ENCODE peak calls at places on chromosomes 6 and 20, in ten cellular contexts. R, N, L, I, Q, A, D, P, F and J are unnamed samples.

GRCh38 chr20:57662313-57663240 is 42.4 kb upstream of the ZBP1 start:
- DNase-seq in D (peak; percentile 12), R (no peak), I (no peak), Q (peak; percentile 38), N (no peak), A (no peak), P (peak; percentile 63), F (peak; percentile 64), L (no peak), J (no peak)

GRCh38 chr6:139290787-139291294 is 957 bp downstream of the TXLNB start:
- DNase-seq in F (no peak), D (no peak), A (no peak), I (no peak), R (no peak), N (peak; percentile 67), P (no peak), L (peak; percentile 21), Q (no peak), J (peak; percentile 71)

GRCh38 chr20:12698817-12699216 is 310.0 kb upstream of the SPTLC3 start:
- DNase-seq in N (no peak), F (no peak), L (no peak), A (no peak), D (no peak), R (no peak), I (no peak), Q (no peak), P (no peak), J (no peak)

GRCh38 chr6:147974376-147974775 is 368.3 kb upstream of the SASH1 start:
- DNase-seq in D (no peak), A (peak; percentile 9), Q (no peak), N (no peak), L (peak; percentile 38), R (no peak), I (no peak), P (no peak), F (no peak), J (peak; percentile 76)

GRCh38 chr6:44029489-44030185 is 97.6 kb downstream of the MRPL14 start:
- DNase-seq in P (peak; percentile 14), I (no peak), D (no peak), A (no peak), L (no peak), F (peak; percentile 47), R (no peak), Q (no peak), N (peak; percentile 70), J (no peak)

GRCh38 chr6:16760536-16761468 is at the start of gene ATXN1:
- DNase-seq in N (no peak), I (peak; percentile 80), A (peak; percentile 61), D (peak; percentile 68), L (no peak), R (peak; percentile 77), Q (peak; percentile 54), F (peak; percentile 81), P (no peak), J (no peak)

GRCh38 chr6:158068156-158068892 is 86.7 kb downstream of the SYNJ2 start:
- DNase-seq in Q (no peak), P (peak; percentile 58), A (no peak), R (no peak), L (no peak), D (no peak), N (no peak), F (no peak), I (no peak), J (no peak)

GRCh38 chr6:148273962-148274752 is 68.5 kb upstream of the SASH1 start:
- DNase-seq in D (no peak), F (no peak), A (no peak), L (no peak), Q (no peak), N (no peak), I (no peak), R (no peak), P (no peak), J (no peak)

GRCh38 chr6:43963203-43963602 is 164.0 kb downstream of the MRPL14 start:
- DNase-seq in A (peak; percentile 44), L (no peak), N (no peak), R (no peak), P (no peak), F (no peak), D (no peak), Q (peak; percentile 19), I (no peak), J (no peak)

GRCh38 chr20:25479638-25480037 is 72.2 kb downstream of the GINS1 start:
- DNase-seq in L (no peak), A (no peak), N (no peak), R (no peak), P (peak; percentile 63), D (no peak), F (no peak), Q (no peak), I (no peak), J (no peak)

GRCh38 chr20:35264755-35265154 is 13.2 kb downstream of the MMP24OS start:
- DNase-seq in D (no peak), L (no peak), F (no peak), P (no peak), Q (peak; percentile 87), I (peak; percentile 63), A (peak; percentile 88), N (no peak), R (no peak), J (peak; percentile 33)

GRCh38 chr6:85168146-85168545 is 281.7 kb upstream of the NT5E start:
- DNase-seq in Q (no peak), R (no peak), N (no peak), L (no peak), I (no peak), P (no peak), D (no peak), F (no peak), A (no peak), J (no peak)

GRCh38 chr6:136744889-136745288 is 47.4 kb downstream of the MAP3K5 start:
- DNase-seq in N (no peak), A (no peak), Q (no peak), L (no peak), I (no peak), R (no peak), F (no peak), P (no peak), D (no peak), J (no peak)
- H3K4me1 ChIP-seq in N (no peaks in the 10 kb centered on the region), A (no peaks in the 10 kb centered on the region), Q (no peaks in the 10 kb centered on the region), L (no peaks in the 10 kb centered on the region), I (no peaks in the 10 kb centered on the region), R (peaks cover 5% of the 10 kb centered on the region), F (peaks cover 7% of the 10 kb centered on the region), P (peaks cover 6% of the 10 kb centered on the region), D (no peaks in the 10 kb centered on the region), J (no peaks in the 10 kb centered on the region)

GRCh38 chr6:13331516-13332348 is 3.4 kb upstream of the TBC1D7 start:
- DNase-seq in Q (no peak), F (no peak), D (no peak), A (peak; percentile 16), P (no peak), I (peak; percentile 47), R (no peak), N (peak; percentile 56), L (peak; percentile 74), J (no peak)

GRCh38 chr6:13327691-13328075 is 654 bp downstream of the TBC1D7 start:
- DNase-seq in A (no peak), D (no peak), I (no peak), Q (no peak), P (no peak), R (peak; percentile 49), F (no peak), L (no peak), N (no peak), J (no peak)

GRCh38 chr6:13332349-13332706 is 4.0 kb upstream of the TBC1D7 start:
- DNase-seq in L (no peak), A (no peak), Q (no peak), I (no peak), N (no peak), P (no peak), D (no peak), R (no peak), F (no peak), J (no peak)

GRCh38 chr6:13328875-13329183 is 492 bp upstream of the TBC1D7 start:
- DNase-seq in Q (no peak), F (no peak), D (no peak), I (no peak), N (no peak), R (no peak), L (no peak), P (no peak), A (no peak), J (no peak)

GRCh38 chr6:13328076-13328874 is at the start of gene TBC1D7:
- DNase-seq in D (peak; percentile 93), A (peak; percentile 91), I (peak; percentile 95), Q (peak; percentile 95), L (peak; percentile 80), N (peak; percentile 92), R (peak; percentile 94), F (peak; percentile 96), P (peak; percentile 97), J (peak; percentile 78)
- TF ChIP-seq CTCF in D (no peak), A (no peak), I (peak; percentile 16), Q (peak; percentile 33), L (no peak), N (peak; percentile 20), R (peak; percentile 17), F (no peak), P (peak; percentile 11), J (peak; percentile 19)

GRCh38 chr6:2669067-2669710 is 81.5 kb downstream of the MYLK4 start:
- DNase-seq in D (no peak), Q (no peak), F (no peak), N (no peak), L (no peak), A (no peak), R (no peak), P (no peak), I (no peak), J (peak; percentile 30)

GRCh38 chr6:2677080-2677593 is 73.6 kb downstream of the MYLK4 start:
- DNase-seq in F (no peak), I (no peak), N (no peak), R (no peak), A (no peak), Q (no peak), P (no peak), L (no peak), D (no peak), J (no peak)

GRCh38 chr6:2680264-2680908 is 70.3 kb downstream of the MYLK4 start:
- DNase-seq in A (no peak), D (no peak), N (no peak), R (no peak), F (no peak), L (no peak), I (no peak), P (no peak), Q (no peak), J (no peak)

GRCh38 chr6:2674857-2675256 is 75.9 kb downstream of the MYLK4 start:
- DNase-seq in A (no peak), L (no peak), R (no peak), F (no peak), P (no peak), D (no peak), N (no peak), Q (no peak), I (no peak), J (no peak)
- H3K4me1 ChIP-seq in A (no peaks in the 10 kb centered on the region), L (no peaks in the 10 kb centered on the region), R (no peaks in the 10 kb centered on the region), F (no peaks in the 10 kb centered on the region), P (no peaks in the 10 kb centered on the region), D (no peaks in the 10 kb centered on the region), N (no peaks in the 10 kb centered on the region), Q (no peaks in the 10 kb centered on the region), I (no peaks in the 10 kb centered on the region), J (no peaks in the 10 kb centered on the region)

DNA sequence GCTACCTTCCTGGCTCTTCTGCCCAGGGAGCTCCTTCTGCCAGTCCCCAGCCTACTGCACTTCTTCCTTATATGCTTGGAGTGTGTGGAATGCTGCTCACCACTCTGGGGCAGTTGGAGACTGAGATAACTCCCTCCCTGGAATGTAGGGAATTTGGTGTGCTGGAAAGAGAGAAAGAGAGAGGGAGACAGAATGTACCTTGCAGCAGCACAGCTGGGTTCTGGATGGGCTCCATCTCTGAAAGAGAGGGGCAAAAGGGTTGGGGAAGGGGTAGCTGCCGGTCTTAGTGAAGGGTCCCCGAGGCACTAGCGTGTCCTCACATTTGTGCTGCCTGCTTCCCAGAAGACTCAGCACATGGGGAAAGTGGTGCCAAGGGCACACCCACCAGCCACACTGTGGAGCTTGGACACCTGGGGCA is 40.2 kb upstream of the DDR1 start:
- DNase-seq in P (no peak), N (no peak), F (no peak), D (no peak), R (peak; percentile 73), L (peak; percentile 53), I (peak; percentile 47), Q (peak; percentile 79), A (peak; percentile 33), J (peak; percentile 74)
- TF ChIP-seq CTCF in P (no peak), N (no peak), F (no peak), D (no peak), R (no peak), L (no peak), I (no peak), Q (no peak), A (no peak), J (no peak)